ENCODE peak calls at places on chromosomes 16 and 17, in ten cellular contexts. R, L, B, D, X, G, U, Z, S and P are unnamed samples.

GRCh38 chr17:17018612-17019429 is 23.4 kb upstream of the MPRIP start:
- DNase-seq in R (no peak), L (no peak), B (no peak), D (no peak), X (no peak), G (no peak), U (no peak), Z (peak; percentile 76), S (no peak), P (no peak)

GRCh38 chr17:39677581-39678339 is 9.5 kb downstream of the PNMT start:
- DNase-seq in R (no peak), L (no peak), B (peak; percentile 85), D (no peak), X (no peak), G (no peak), U (no peak), Z (peak; percentile 91), S (peak; percentile 26), P (no peak)

GRCh38 chr17:5837055-5837491 is 233.1 kb upstream of the WSCD1 start:
- DNase-seq in R (no peak), L (peak; percentile 74), B (no peak), D (peak; percentile 29), X (peak; percentile 73), G (no peak), U (no peak), Z (peak; percentile 55), S (no peak), P (no peak)

GRCh38 chr16:88315543-88316105 is 67.1 kb upstream of the ZNF469 start:
- DNase-seq in R (no peak), L (peak; percentile 81), B (peak; percentile 20), D (peak; percentile 74), X (peak; percentile 66), G (no peak), U (no peak), Z (peak; percentile 60), S (no peak), P (peak; percentile 67)

GRCh38 chr16:13148836-13149235 is 247.4 kb downstream of the SHISA9 start:
- DNase-seq in R (no peak), L (no peak), B (peak; percentile 13), D (no peak), X (no peak), G (no peak), U (no peak), Z (no peak), S (no peak), P (no peak)

GRCh38 chr17:45977506-45977824 is 21.6 kb upstream of the STH start:
- DNase-seq in R (no peak), L (no peak), B (no peak), D (no peak), X (no peak), G (no peak), U (no peak), Z (no peak), S (no peak), P (no peak)

GRCh38 chr16:81608515-81609209 is 164.1 kb downstream of the CMIP start:
- DNase-seq in R (no peak), L (peak; percentile 94), B (no peak), D (peak; percentile 70), X (peak; percentile 43), G (no peak), U (no peak), Z (no peak), S (no peak), P (no peak)

GRCh38 chr16:11049396-11050059 is 105.2 kb downstream of the CLEC16A start:
- DNase-seq in R (no peak), L (peak; percentile 29), B (peak; percentile 16), D (no peak), X (peak; percentile 55), G (no peak), U (no peak), Z (no peak), S (no peak), P (no peak)

GRCh38 chr17:17837966-17838962 is 1.5 kb upstream of the SREBF1 start:
- DNase-seq in R (no peak), L (peak; percentile 19), B (peak; percentile 81), D (no peak), X (peak; percentile 55), G (no peak), U (no peak), Z (peak; percentile 80), S (peak; percentile 75), P (no peak)

GRCh38 chr16:90018297-90019200 is 707 bp downstream of the DBNDD1 start:
- DNase-seq in R (no peak), L (no peak), B (peak; percentile 43), D (no peak), X (peak; percentile 14), G (no peak), U (no peak), Z (peak; percentile 59), S (no peak), P (no peak)

GRCh38 chr17:42039794-42040763 is 10.3 kb downstream of the C17orf113 start:
- DNase-seq in R (no peak), L (no peak), B (no peak), D (no peak), X (no peak), G (no peak), U (no peak), Z (no peak), S (no peak), P (no peak)

GRCh38 chr16:17389392-17389791 is 81.4 kb downstream of the XYLT1 start:
- DNase-seq in R (no peak), L (peak; percentile 62), B (no peak), D (peak; percentile 47), X (peak; percentile 88), G (no peak), U (no peak), Z (no peak), S (no peak), P (no peak)

GRCh38 chr16:8632675-8633182 is 11.2 kb downstream of the METTL22 start:
- DNase-seq in R (no peak), L (no peak), B (no peak), D (no peak), X (no peak), G (no peak), U (no peak), Z (no peak), S (peak; percentile 18), P (no peak)

GRCh38 chr17:74642995-74643394 is 19.5 kb upstream of the CD300E start:
- DNase-seq in R (no peak), L (no peak), B (no peak), D (no peak), X (no peak), G (no peak), U (no peak), Z (no peak), S (no peak), P (no peak)

GRCh38 chr17:64006361-64007088 is 8.4 kb downstream of the PRR29 start:
- DNase-seq in R (no peak), L (no peak), B (no peak), D (peak; percentile 61), X (no peak), G (no peak), U (no peak), Z (peak; percentile 27), S (no peak), P (peak; percentile 90)

GRCh38 chr16:4511441-4512082 is 27.0 kb downstream of the CDIP1 start:
- DNase-seq in R (no peak), L (peak; percentile 53), B (peak; percentile 74), D (peak; percentile 45), X (peak; percentile 37), G (no peak), U (no peak), Z (peak; percentile 76), S (peak; percentile 33), P (peak; percentile 75)

GRCh38 chr17:44130693-44131349 is 7.4 kb upstream of the HDAC5 start:
- DNase-seq in R (no peak), L (no peak), B (no peak), D (no peak), X (no peak), G (no peak), U (no peak), Z (no peak), S (no peak), P (no peak)

GRCh38 chr16:81444448-81445121 is at the start of gene CMIP:
- DNase-seq in R (peak; percentile 70), L (peak; percentile 96), B (peak; percentile 65), D (peak; percentile 63), X (peak; percentile 83), G (peak; percentile 67), U (no peak), Z (peak; percentile 93), S (peak; percentile 77), P (peak; percentile 90)

GRCh38 chr16:75256059-75256870 is 4.8 kb upstream of the BCAR1 start:
- DNase-seq in R (no peak), L (peak; percentile 44), B (no peak), D (no peak), X (no peak), G (no peak), U (no peak), Z (peak; percentile 43), S (no peak), P (no peak)

GRCh38 chr17:62674363-62674739 is 46.9 kb downstream of the MRC2 start:
- DNase-seq in R (no peak), L (no peak), B (no peak), D (no peak), X (no peak), G (no peak), U (no peak), Z (no peak), S (no peak), P (no peak)

GRCh38 chr16:35431829-35432663 is 1972.6 kb downstream of the TP53TG3F start:
- DNase-seq in R (peak; percentile 4), L (no peak), B (peak; percentile 41), D (no peak), X (no peak), G (no peak), U (no peak), Z (no peak), S (no peak), P (peak; percentile 43)

GRCh38 chr16:58099097-58099955 is 29.9 kb downstream of the CFAP20 start:
- DNase-seq in R (no peak), L (no peak), B (peak; percentile 64), D (no peak), X (no peak), G (no peak), U (no peak), Z (no peak), S (no peak), P (no peak)